ENCODE peak calls at places on chromosomes 2 and 18, in five cellular contexts. H is pancreas, Y is AG09309, L is spleen, P is right lobe of liver. O is an unnamed sample.

GRCh38 chr2:131092409-131093065 is 723 bp downstream of the FAM168B start:
- DNase-seq in P (no peak), Y (no peak), H (no peak), L (no peak), O (no peak)

GRCh38 chr2:138711812-138712211 is 68.4 kb downstream of the NXPH2 start:
- DNase-seq in Y (no peak), L (no peak), H (no peak), P (no peak), O (no peak)

GRCh38 chr2:36678856-36679255 is 17.7 kb upstream of the VIT start:
- DNase-seq in H (no peak), Y (no peak), P (no peak), L (no peak), O (no peak)

GRCh38 chr2:185374878-185375277 is 363.7 kb upstream of the FSIP2 start:
- DNase-seq in Y (no peak), L (no peak), H (no peak), P (no peak), O (no peak)

GRCh38 chr2:68031546-68032160 is 31.2 kb downstream of the C1D start:
- DNase-seq in H (no peak), Y (peak), P (no peak), L (no peak), O (peak)

GRCh38 chr2:55885129-55885943 is 38.2 kb downstream of the EFEMP1 start:
- DNase-seq in H (peak), Y (peak), P (no peak), L (no peak), O (peak)

GRCh38 chr2:188973650-188974049 is 523 bp upstream of the COL3A1 start:
- DNase-seq in H (no peak), L (no peak), Y (no peak), P (no peak), O (peak)

GRCh38 chr2:74005786-74006185 is 21.1 kb downstream of the TET3 start:
- DNase-seq in P (no peak), H (no peak), Y (no peak), L (peak), O (peak)

GRCh38 chr2:1791670-1792069 is 47.4 kb upstream of the PXDN start:
- DNase-seq in L (no peak), H (no peak), P (no peak), Y (peak), O (peak)

GRCh38 chr18:23136326-23137092 is 1.2 kb downstream of the CABLES1 start:
- DNase-seq in Y (no peak), H (no peak), L (peak), P (peak), O (no peak)

GRCh38 chr2:219638948-219639341 is 11.5 kb downstream of the SLC4A3 start:
- DNase-seq in H (no peak), Y (peak), L (no peak), P (no peak), O (no peak)

GRCh38 chr18:79245517-79246001 is 150.2 kb upstream of the NFATC1 start:
- DNase-seq in H (no peak), P (no peak), L (no peak), Y (no peak), O (no peak)

GRCh38 chr2:196415384-196415783 is 224.1 kb upstream of the CCDC150 start:
- DNase-seq in L (no peak), P (no peak), H (no peak), Y (no peak), O (no peak)

GRCh38 chr2:11940799-11941198 is 194.4 kb downstream of the LPIN1 start:
- DNase-seq in Y (no peak), H (no peak), P (no peak), L (no peak), O (no peak)

GRCh38 chr2:152571035-152571766 is 146.1 kb downstream of the PRPF40A start:
- DNase-seq in P (no peak), Y (no peak), H (no peak), L (no peak), O (peak)

GRCh38 chr2:74080346-74080745 is 67.4 kb downstream of the BOLA3 start:
- DNase-seq in L (no peak), P (no peak), Y (no peak), H (no peak), O (peak)

GRCh38 chr2:19769513-19769912 is 132.3 kb downstream of the TTC32 start:
- DNase-seq in P (no peak), Y (no peak), L (no peak), H (no peak), O (peak)

GRCh38 chr18:54946149-54946581 is 13.1 kb downstream of the CCDC68 start:
- DNase-seq in L (no peak), P (peak), Y (no peak), H (peak), O (peak)

GRCh38 chr2:168401771-168402170 is 54.3 kb upstream of the CERS6 start:
- DNase-seq in P (no peak), Y (no peak), L (no peak), H (no peak), O (no peak)

GRCh38 chr2:134402385-134402784 is 148.5 kb downstream of the MGAT5 start:
- DNase-seq in P (peak), Y (peak), H (no peak), L (no peak), O (peak)

GRCh38 chr2:144456680-144457079 is 63.2 kb downstream of the ZEB2 start:
- DNase-seq in H (no peak), L (no peak), Y (peak), P (no peak), O (peak)

GRCh38 chr2:170359466-170359865 is 181.5 kb downstream of the MYO3B start:
- DNase-seq in Y (no peak), H (no peak), L (no peak), P (no peak), O (no peak)

GRCh38 chr2:170350929-170351826 is 173.2 kb downstream of the MYO3B start:
- DNase-seq in L (no peak), H (no peak), Y (no peak), P (no peak), O (no peak)

GRCh38 chr2:170354855-170355649 is 177.1 kb downstream of the MYO3B start:
- DNase-seq in Y (no peak), P (no peak), H (no peak), L (no peak), O (no peak)

DNA sequence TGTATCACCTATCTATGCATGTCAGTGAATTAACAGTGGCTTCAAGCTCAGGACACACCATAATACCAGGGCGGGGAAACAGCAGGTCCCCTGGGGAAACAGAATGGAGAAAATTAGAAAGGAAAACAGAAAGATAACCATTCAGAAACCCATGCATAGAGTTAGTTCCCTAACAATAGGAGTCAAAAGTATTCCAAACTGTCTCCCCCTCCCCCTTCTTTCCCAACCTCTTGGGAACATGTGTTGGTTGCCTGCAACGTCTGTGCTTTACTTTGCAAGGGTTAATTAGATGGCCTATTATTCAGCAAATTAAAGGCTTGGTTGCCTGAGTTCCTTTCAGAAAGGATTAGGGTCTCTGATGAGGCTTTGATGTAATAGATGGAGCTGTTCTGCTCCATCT is 176.5 kb downstream of the MYO3B start:
- DNase-seq in P (no peak), L (no peak), H (no peak), Y (no peak), O (no peak)
- H3K4me3 ChIP-seq in P (no peak), L (no peak), H (no peak), Y (no peak), O (no peak)

GRCh38 chr18:8426401-8426800 is 182.8 kb upstream of the RAB12 start:
- DNase-seq in L (no peak), P (no peak), Y (no peak), H (no peak), O (no peak)
- TF ChIP-seq CTCF in L (no peak), P (no peak), Y (peak), H (no peak), O (no peak)

GRCh38 chr2:187654535-187654934 is 100.3 kb upstream of the TFPI start:
- DNase-seq in H (no peak), Y (no peak), P (no peak), L (no peak), O (no peak)
- H3K4me3 ChIP-seq in H (no peak), Y (no peak), P (no peak), L (no peak), O (no peak)

GRCh38 chr2:30978854-30979253 is 159.4 kb downstream of the GALNT14 start:
- DNase-seq in L (no peak), H (no peak), Y (no peak), P (no peak), O (no peak)
- TF ChIP-seq CTCF in L (no peak), H (no peak), Y (no peak), P (no peak), O (no peak)